ENCODE peak calls at places on chromosomes 5 and 9, in seven cellular contexts. N, G, M, Q, P, B and S are unnamed samples. For H3K4me1, the result is how much of the 10 kb centered on the place peaks cover.

GRCh38 chr5:150457112-150457511 is 7.6 kb upstream of the RPS14 start:
- DNase-seq in N (no peak), G (no peak), M (no peak), Q (no peak), P (no peak), B (no peak), S (no peak)

GRCh38 chr9:88168564-88168963 is 30.3 kb upstream of the SPATA31C2 start:
- DNase-seq in N (no peak), G (no peak), M (no peak), Q (no peak), P (no peak), B (no peak), S (no peak)

GRCh38 chr9:68974431-68974830 is 39.5 kb downstream of the PRKACG start:
- DNase-seq in N (no peak), G (no peak), M (no peak), Q (no peak), P (no peak), B (no peak), S (no peak)

GRCh38 chr5:91178461-91178860 is 204.7 kb downstream of the ARRDC3 start:
- DNase-seq in N (peak), G (no peak), M (no peak), Q (no peak), P (no peak), B (no peak), S (no peak)

GRCh38 chr9:36831381-36832231 is 202.5 kb downstream of the PAX5 start:
- DNase-seq in N (no peak), G (no peak), M (no peak), Q (no peak), P (no peak), B (no peak), S (no peak)

GRCh38 chr5:147037517-147038205 is 159.1 kb upstream of the PPP2R2B start:
- DNase-seq in N (peak), G (no peak), M (no peak), Q (no peak), P (no peak), B (no peak), S (no peak)

GRCh38 chr5:106094128-106094726 is 1576.5 kb downstream of the EFNA5 start:
- DNase-seq in N (peak), G (no peak), M (no peak), Q (no peak), P (no peak), B (no peak), S (no peak)

GRCh38 chr9:36690769-36691168 is 118.1 kb downstream of the MELK start:
- DNase-seq in N (no peak), G (no peak), M (no peak), Q (no peak), P (no peak), B (no peak), S (no peak)

GRCh38 chr9:20611751-20612287 is 10.5 kb downstream of the MLLT3 start:
- DNase-seq in N (peak), G (no peak), M (no peak), Q (no peak), P (no peak), B (no peak), S (no peak)

GRCh38 chr5:125798311-125798710 is 624.9 kb upstream of the GRAMD2B start:
- DNase-seq in N (peak), G (no peak), M (no peak), Q (no peak), P (no peak), B (no peak), S (no peak)

GRCh38 chr5:39217365-39218281 is 1.7 kb downstream of the FYB1 start:
- DNase-seq in N (peak), G (peak), M (peak), Q (peak), P (peak), B (peak), S (peak)
- H3K4me3 ChIP-seq in N (no peak), G (peak), M (no peak), Q (peak), P (no peak), B (peak), S (no peak)

GRCh38 chr5:178327446-178327845 is 94.8 kb upstream of the PHYKPL start:
- DNase-seq in N (no peak), G (no peak), M (no peak), Q (no peak), P (no peak), B (peak), S (no peak)

GRCh38 chr5:178329331-178329730 is 96.7 kb upstream of the PHYKPL start:
- DNase-seq in N (no peak), G (no peak), M (peak), Q (no peak), P (no peak), B (no peak), S (no peak)

GRCh38 chr5:178327931-178328711 is 95.5 kb upstream of the PHYKPL start:
- DNase-seq in N (no peak), G (no peak), M (peak), Q (no peak), P (no peak), B (peak), S (peak)

GRCh38 chr5:178330791-178331404 is 98.3 kb upstream of the PHYKPL start:
- DNase-seq in N (no peak), G (no peak), M (peak), Q (no peak), P (no peak), B (no peak), S (no peak)

GRCh38 chr5:178328826-178329225 is 96.2 kb upstream of the PHYKPL start:
- DNase-seq in N (no peak), G (no peak), M (no peak), Q (no peak), P (no peak), B (peak), S (no peak)
- H3K4me1 ChIP-seq in N (under half), G (under half), M (under half), Q (under half), P (under half), B (under half), S (under half)

GRCh38 chr9:125632321-125633115 is 74.5 kb downstream of the MAPKAP1 start:
- DNase-seq in N (peak), G (peak), M (no peak), Q (no peak), P (no peak), B (no peak), S (no peak)

GRCh38 chr9:125633116-125633743 is 73.8 kb downstream of the MAPKAP1 start:
- DNase-seq in N (peak), G (no peak), M (no peak), Q (no peak), P (no peak), B (no peak), S (no peak)

GRCh38 chr9:125629451-125629850 is 77.6 kb downstream of the MAPKAP1 start:
- DNase-seq in N (no peak), G (no peak), M (no peak), Q (no peak), P (no peak), B (no peak), S (no peak)

GRCh38 chr9:125631391-125632085 is 75.5 kb downstream of the MAPKAP1 start:
- DNase-seq in N (peak), G (peak), M (no peak), Q (no peak), P (no peak), B (no peak), S (peak)

DNA sequence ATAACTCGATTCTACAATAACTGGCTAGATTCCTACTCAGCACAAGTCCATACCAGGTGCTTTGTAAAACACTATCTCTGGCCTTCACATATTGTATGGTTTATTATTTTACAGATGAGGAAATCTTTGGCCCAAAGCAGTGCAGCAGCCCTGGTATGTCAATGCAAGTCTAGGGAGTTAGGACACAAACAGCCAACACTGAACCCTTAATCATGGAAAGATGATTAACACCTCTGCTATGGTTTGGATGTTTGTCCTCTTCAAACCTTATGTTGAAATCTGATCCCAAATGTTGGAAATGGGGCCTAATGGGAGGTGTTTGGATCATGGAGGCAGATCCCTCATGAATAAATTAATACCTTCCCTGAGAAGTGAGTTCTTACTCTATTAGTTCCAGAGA is 76.6 kb downstream of the MAPKAP1 start:
- DNase-seq in N (peak), G (no peak), M (no peak), Q (no peak), P (no peak), B (no peak), S (no peak)
- H3K4me3 ChIP-seq in N (no peak), G (no peak), M (no peak), Q (no peak), P (no peak), B (no peak), S (no peak)

GRCh38 chr9:127876764-127877562 is 512 bp downstream of the AK1 start:
- DNase-seq in N (no peak), G (peak), M (peak), Q (no peak), P (no peak), B (no peak), S (peak)
- H3K4me1 ChIP-seq in N (under half), G (under half), M (under half), Q (under half), P (under half), B (half or more), S (under half)

DNA sequence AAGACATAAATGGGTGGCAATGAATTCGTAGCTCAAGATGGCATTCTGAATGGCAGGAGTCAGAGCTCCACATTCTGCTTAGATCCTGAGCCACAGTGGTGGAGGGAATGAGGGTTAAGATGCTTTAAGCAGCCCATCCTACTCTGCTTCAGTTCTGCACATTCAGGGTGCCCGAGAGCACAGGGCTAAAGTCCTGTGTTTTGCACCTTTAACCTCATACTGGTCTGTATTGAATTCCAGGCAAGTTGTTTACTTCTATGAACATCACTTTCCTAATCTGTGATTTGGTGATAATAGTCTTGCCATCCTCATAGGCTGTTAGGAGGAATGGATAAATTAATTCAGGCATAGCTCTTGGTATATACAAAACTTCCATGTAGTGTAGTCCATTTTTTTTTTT is 321.6 kb upstream of the CD180 start:
- DNase-seq in N (no peak), G (no peak), M (no peak), Q (no peak), P (no peak), B (no peak), S (no peak)
- H3K4me3 ChIP-seq in N (no peak), G (no peak), M (no peak), Q (no peak), P (no peak), B (no peak), S (no peak)

GRCh38 chr9:130937146-130938076 is 1.6 kb downstream of the FIBCD1 start:
- DNase-seq in N (no peak), G (no peak), M (no peak), Q (no peak), P (no peak), B (no peak), S (peak)
- H3K4me1 ChIP-seq in N (under half), G (under half), M (under half), Q (under half), P (under half), B (under half), S (under half)

DNA sequence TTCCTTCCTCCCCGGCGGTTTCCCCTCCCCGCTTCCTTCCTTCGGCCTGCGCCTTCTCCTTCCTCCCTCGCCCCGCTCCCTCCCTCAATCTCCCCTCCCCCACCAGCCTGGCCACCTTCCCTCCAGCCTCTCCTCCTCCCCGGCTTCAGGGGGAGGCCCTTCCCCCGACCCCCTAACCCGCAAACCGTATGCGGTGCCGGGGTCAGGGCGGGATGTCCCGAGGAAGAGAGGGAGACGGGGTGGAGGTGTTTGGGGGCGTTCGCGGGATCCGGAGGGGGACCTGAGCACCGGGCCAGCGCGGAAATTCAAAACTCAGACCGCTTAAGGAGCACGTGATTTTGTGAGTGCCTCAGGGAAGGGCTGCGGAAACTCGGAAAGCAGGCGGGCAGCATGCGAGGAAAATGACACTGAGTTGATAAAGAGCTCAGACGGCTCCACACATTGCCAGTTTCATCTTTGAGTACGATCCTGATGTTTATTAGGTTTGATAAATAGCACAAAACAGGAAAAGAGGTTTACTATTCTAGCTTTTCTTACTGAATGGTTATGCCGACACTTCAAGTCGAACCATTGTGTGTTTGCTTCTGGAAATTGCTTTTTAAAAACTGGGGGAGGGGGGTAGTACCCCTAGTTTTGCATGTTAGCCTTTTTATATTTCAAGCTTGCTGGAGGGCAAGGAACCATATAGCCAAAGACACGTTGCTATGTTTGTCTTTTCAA is 5.4 kb downstream of the PTCH1 start:
- DNase-seq in N (peak), G (peak), M (no peak), Q (peak), P (peak), B (peak), S (no peak)
- H3K4me3 ChIP-seq in N (peak), G (peak), M (peak), Q (peak), P (peak), B (peak), S (peak)

DNA sequence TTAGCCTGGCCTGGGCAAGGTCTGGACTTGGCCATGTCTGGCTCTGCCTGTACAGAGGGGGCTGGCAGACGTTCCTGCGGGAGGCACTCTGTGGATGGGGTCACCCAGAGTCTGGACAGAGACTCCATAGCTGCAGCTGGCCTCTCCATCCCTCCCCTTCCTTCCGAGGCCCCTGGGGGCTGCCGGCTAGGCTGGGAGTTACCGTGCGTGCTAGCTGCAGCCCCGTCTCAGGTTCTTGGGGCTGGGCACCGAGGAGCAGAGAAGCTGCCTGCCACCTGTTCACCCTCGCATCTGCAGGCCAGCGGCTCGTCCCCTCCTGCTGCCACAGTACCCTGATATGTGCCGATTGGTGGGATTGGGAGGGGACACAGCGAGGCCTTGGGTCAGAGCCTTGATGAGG is 63.4 kb downstream of the RXRA start:
- DNase-seq in N (no peak), G (no peak), M (no peak), Q (no peak), P (no peak), B (no peak), S (no peak)
- H3K4me1 ChIP-seq in N (under half), G (under half), M (half or more), Q (under half), P (half or more), B (half or more), S (under half)